ENCODE peak calls at places on chromosomes 5 and 9, in eight cellular contexts. C is NCI-H1105 treated with DMSO at 0.1 percent for 48 hours, M is ureter, J is PC-9, G is GDM1, P is IMR-90, K is progenitor cell of endocrine pancreas, D is hippocampal formation. R is an unnamed sample.

GRCh38 chr5:74296685-74297084 is 343.8 kb downstream of the ENC1 start:
- DNase-seq in P (peak), C (no peak), M (no peak), J (no peak), K (no peak), D (no peak), G (no peak), R (no peak)

GRCh38 chr5:172901788-172902496 is 57.3 kb upstream of the RPL26L1 start:
- DNase-seq in D (no peak), P (peak), K (no peak), J (peak), M (no peak), C (no peak), G (no peak), R (no peak)

GRCh38 chr5:60312098-60312497 is 387.9 kb downstream of the DEPDC1B start:
- DNase-seq in J (no peak), C (no peak), G (no peak), P (no peak), K (no peak), D (no peak), M (no peak), R (no peak)

GRCh38 chr9:107585465-107585864 is 95.9 kb upstream of the KLF4 start:
- DNase-seq in M (no peak), D (no peak), J (no peak), P (no peak), G (no peak), C (no peak), K (no peak), R (no peak)

GRCh38 chr5:127878174-127878750 is 175.1 kb downstream of the CCDC192 start:
- DNase-seq in G (peak), P (peak), M (no peak), K (no peak), C (peak), J (no peak), D (no peak), R (peak)

GRCh38 chr5:106399381-106399780 is 1271.4 kb downstream of the EFNA5 start:
- DNase-seq in D (no peak), G (no peak), C (no peak), P (peak), J (peak), M (no peak), K (no peak), R (no peak)

GRCh38 chr5:67693956-67694564 is 497.5 kb upstream of the CD180 start:
- DNase-seq in M (peak), D (no peak), P (no peak), J (no peak), K (no peak), G (no peak), C (no peak), R (peak)

GRCh38 chr9:136740971-136741884 is 1.5 kb downstream of the LCN10 start:
- DNase-seq in P (peak), M (no peak), D (no peak), G (no peak), K (no peak), J (no peak), C (no peak), R (peak)

GRCh38 chr5:7462758-7463157 is 66.8 kb downstream of the ADCY2 start:
- DNase-seq in P (no peak), M (no peak), J (no peak), G (no peak), K (no peak), D (no peak), C (no peak), R (no peak)

GRCh38 chr9:96161819-96162218 is 140.2 kb downstream of the HSD17B3 start:
- DNase-seq in M (peak), G (no peak), K (no peak), P (no peak), C (no peak), J (no peak), D (no peak), R (no peak)

GRCh38 chr9:69771775-69772418 is 12.1 kb upstream of the PTAR1 start:
- DNase-seq in D (no peak), C (no peak), M (no peak), P (peak), K (no peak), J (no peak), G (no peak), R (no peak)

GRCh38 chr5:112948455-112948854 is 26.4 kb upstream of the REEP5 start:
- DNase-seq in M (no peak), G (no peak), P (no peak), J (peak), K (no peak), C (no peak), D (no peak), R (no peak)

GRCh38 chr9:89149726-89150125 is 28.9 kb downstream of the SHC3 start:
- DNase-seq in P (peak), G (no peak), M (no peak), D (no peak), C (no peak), J (no peak), K (no peak), R (no peak)

GRCh38 chr5:112485802-112486427 is 66.8 kb upstream of the EPB41L4A start:
- DNase-seq in P (no peak), D (no peak), C (no peak), M (no peak), G (no peak), K (no peak), J (no peak), R (no peak)

GRCh38 chr5:110769282-110769681 is 30.5 kb downstream of the SLC25A46 start:
- DNase-seq in M (no peak), P (peak), G (no peak), D (no peak), K (no peak), J (no peak), C (no peak), R (no peak)

GRCh38 chr9:121476156-121476555 is 23.5 kb downstream of the GGTA1 start:
- DNase-seq in D (no peak), C (no peak), P (no peak), K (no peak), G (no peak), J (no peak), M (no peak), R (no peak)

GRCh38 chr9:89743216-89743575 is 138.4 kb downstream of the GADD45G start:
- DNase-seq in C (no peak), P (no peak), K (no peak), G (no peak), J (no peak), M (no peak), D (no peak), R (no peak)

GRCh38 chr9:95757483-95757882 is 118.0 kb upstream of the ERCC6L2 start:
- DNase-seq in C (no peak), P (no peak), K (no peak), M (no peak), G (no peak), J (no peak), D (no peak), R (no peak)

GRCh38 chr9:87499455-87500015 is 1.9 kb downstream of the DAPK1 start:
- DNase-seq in C (no peak), P (no peak), G (no peak), K (no peak), M (no peak), J (peak), D (no peak), R (no peak)

GRCh38 chr5:103245773-103246172 is 12.8 kb upstream of the MACIR start:
- DNase-seq in P (no peak), J (no peak), M (no peak), C (no peak), G (no peak), K (no peak), D (no peak), R (no peak)

GRCh38 chr9:107213561-107214028 is 69.5 kb upstream of the RAD23B start:
- DNase-seq in D (no peak), C (no peak), K (no peak), P (peak), G (no peak), M (no peak), J (peak), R (no peak)

GRCh38 chr9:98873535-98874432 is 66.3 kb downstream of the GALNT12 start:
- DNase-seq in J (no peak), D (peak), M (peak), G (no peak), C (no peak), P (no peak), K (no peak), R (peak)

GRCh38 chr5:44952376-44952775 is 143.6 kb downstream of the MRPS30 start:
- DNase-seq in M (no peak), G (no peak), C (peak), K (no peak), P (peak), D (no peak), J (peak), R (no peak)

GRCh38 chr5:178590141-178590923 is at the start of gene COL23A1:
- DNase-seq in P (peak), K (peak), G (peak), C (peak), D (no peak), M (peak), J (no peak), R (peak)

GRCh38 chr5:150109921-150110320 is 23.6 kb upstream of the CSF1R start:
- DNase-seq in D (no peak), P (no peak), C (no peak), M (no peak), G (no peak), K (no peak), J (peak), R (no peak)

GRCh38 chr5:159783731-159784247 is 132.5 kb upstream of the ADRA1B start:
- DNase-seq in M (no peak), J (no peak), K (no peak), D (no peak), P (no peak), C (no peak), G (no peak), R (no peak)

GRCh38 chr5:139660916-139661814 is 13.0 kb downstream of the CXXC5 start:
- DNase-seq in C (no peak), J (peak), P (peak), K (no peak), D (peak), G (peak), M (peak), R (peak)

GRCh38 chr5:117266237-117266725 is 691.7 kb upstream of the SEMA6A start:
- DNase-seq in J (no peak), G (no peak), P (no peak), D (no peak), M (no peak), C (no peak), K (no peak), R (no peak)

GRCh38 chr5:174288436-174288835 is 242.9 kb downstream of the NSG2 start:
- DNase-seq in M (no peak), J (no peak), G (no peak), D (no peak), P (no peak), K (no peak), C (no peak), R (no peak)

GRCh38 chr5:14250778-14251711 is 107.9 kb downstream of the TRIO start:
- DNase-seq in C (no peak), G (peak), P (no peak), D (no peak), K (no peak), M (no peak), J (no peak), R (no peak)

GRCh38 chr9:126157826-126158431 is 168.7 kb upstream of the MVB12B start:
- DNase-seq in C (no peak), J (no peak), D (no peak), K (no peak), P (no peak), M (no peak), G (no peak), R (no peak)

R was measured in left ventricle myocardium inferior.